ENCODE peak calls at places on chromosomes 16 and 17, in five cellular contexts. N is breast epithelium, Q is omental fat pad, V is AG09319, Y is cardiac fibroblast. S is an unnamed sample.

GRCh38 chr17:71948703-71949422 is 172.0 kb upstream of the SOX9 start:
- DNase-seq in Q (no peak), Y (no peak), V (no peak), N (no peak), S (no peak)

GRCh38 chr17:27296427-27296979 is 2.6 kb downstream of the WSB1 start:
- DNase-seq in V (peak; percentile 25), Q (no peak), Y (peak; percentile 85), N (no peak), S (no peak)

GRCh38 chr17:58617563-58617962 is 74.3 kb downstream of the TEX14 start:
- DNase-seq in N (no peak), Y (no peak), V (no peak), Q (no peak), S (no peak)

GRCh38 chr16:65118866-65119265 is 3.0 kb downstream of the CDH11 start:
- DNase-seq in Y (peak; percentile 31), V (no peak), N (no peak), Q (no peak), S (no peak)

GRCh38 chr16:48409839-48410610 is 24.8 kb upstream of the SIAH1 start:
- DNase-seq in N (no peak), Q (peak; percentile 42), V (peak; percentile 67), Y (peak; percentile 90), S (no peak)

GRCh38 chr17:82372063-82372590 is 562 bp downstream of the UTS2R start:
- DNase-seq in V (no peak), Y (no peak), N (no peak), Q (no peak), S (no peak)

GRCh38 chr16:85213926-85214294 is 101.6 kb upstream of the CIBAR2 start:
- DNase-seq in Q (no peak), V (no peak), N (no peak), Y (no peak), S (no peak)

GRCh38 chr17:62857526-62857925 is 49.4 kb upstream of the MARCHF10 start:
- DNase-seq in N (no peak), Q (no peak), Y (no peak), V (no peak), S (no peak)

GRCh38 chr17:33021731-33022408 is 30.2 kb downstream of the SPACA3 start:
- DNase-seq in Q (no peak), Y (no peak), N (no peak), V (no peak), S (no peak)

GRCh38 chr17:4711671-4712111 is 1.3 kb downstream of the ARRB2 start:
- DNase-seq in Q (no peak), V (no peak), N (no peak), Y (no peak), S (no peak)

GRCh38 chr16:55552621-55553020 is 13.9 kb upstream of the CAPNS2 start:
- DNase-seq in Q (no peak), N (no peak), Y (peak; percentile 83), V (no peak), S (no peak)

GRCh38 chr16:88784074-88784855 is 755 bp downstream of the PIEZO1 start:
- DNase-seq in N (peak; percentile 76), Y (peak; percentile 78), V (no peak), Q (no peak), S (peak; percentile 85)

GRCh38 chr16:19066988-19067348 is 446 bp upstream of the COQ7 start:
- DNase-seq in N (no peak), Y (no peak), V (no peak), Q (no peak), S (no peak)

GRCh38 chr17:2023692-2024571 is 1.2 kb downstream of the RTN4RL1 start:
- DNase-seq in N (peak; percentile 72), Q (no peak), V (no peak), Y (peak; percentile 51), S (peak; percentile 55)

GRCh38 chr17:69592692-69593350 is 178.3 kb downstream of the MAP2K6 start:
- DNase-seq in Y (peak; percentile 82), V (no peak), Q (no peak), N (no peak), S (no peak)

GRCh38 chr17:70336411-70336810 is 167.1 kb downstream of the KCNJ2 start:
- DNase-seq in Y (no peak), V (no peak), N (no peak), Q (no peak), S (no peak)

GRCh38 chr17:35087731-35088646 is 24.5 kb upstream of the RFFL start:
- DNase-seq in Q (no peak), Y (peak; percentile 50), N (peak; percentile 56), V (no peak), S (no peak)

GRCh38 chr16:65884018-65884417 is 482.5 kb upstream of the CDH5 start:
- DNase-seq in N (no peak), V (no peak), Q (no peak), Y (no peak), S (no peak)

GRCh38 chr17:31574458-31574857 is 183.0 kb downstream of the RAB11FIP4 start:
- DNase-seq in V (no peak), Y (no peak), N (no peak), Q (no peak), S (no peak)

GRCh38 chr16:68083861-68084503 is 1.2 kb upstream of the NFATC3 start:
- DNase-seq in Q (no peak), V (no peak), Y (peak; percentile 37), N (no peak), S (no peak)

GRCh38 chr17:80774643-80775281 is 216.9 kb upstream of the CHMP6 start:
- DNase-seq in Y (no peak), Q (no peak), V (no peak), N (no peak), S (no peak)

GRCh38 chr17:61732169-61732568 is 131.2 kb downstream of the BRIP1 start:
- DNase-seq in V (no peak), N (no peak), Q (no peak), Y (no peak), S (no peak)

GRCh38 chr17:22454070-22454999 is 762.0 kb downstream of the KCNJ18 start:
- DNase-seq in N (no peak), Y (no peak), Q (no peak), V (no peak), S (no peak)

GRCh38 chr16:27230562-27230991 is 27.3 kb downstream of the KDM8 start:
- DNase-seq in Q (no peak), Y (no peak), V (no peak), N (no peak), S (no peak)

GRCh38 chr17:31581491-31581890 is 190.0 kb downstream of the RAB11FIP4 start:
- DNase-seq in Q (no peak), V (no peak), N (no peak), Y (peak; percentile 65), S (no peak)

GRCh38 chr17:18016426-18016825 is 22.5 kb downstream of the ATPAF2 start:
- DNase-seq in V (no peak), Y (no peak), Q (no peak), N (no peak), S (no peak)

DNA sequence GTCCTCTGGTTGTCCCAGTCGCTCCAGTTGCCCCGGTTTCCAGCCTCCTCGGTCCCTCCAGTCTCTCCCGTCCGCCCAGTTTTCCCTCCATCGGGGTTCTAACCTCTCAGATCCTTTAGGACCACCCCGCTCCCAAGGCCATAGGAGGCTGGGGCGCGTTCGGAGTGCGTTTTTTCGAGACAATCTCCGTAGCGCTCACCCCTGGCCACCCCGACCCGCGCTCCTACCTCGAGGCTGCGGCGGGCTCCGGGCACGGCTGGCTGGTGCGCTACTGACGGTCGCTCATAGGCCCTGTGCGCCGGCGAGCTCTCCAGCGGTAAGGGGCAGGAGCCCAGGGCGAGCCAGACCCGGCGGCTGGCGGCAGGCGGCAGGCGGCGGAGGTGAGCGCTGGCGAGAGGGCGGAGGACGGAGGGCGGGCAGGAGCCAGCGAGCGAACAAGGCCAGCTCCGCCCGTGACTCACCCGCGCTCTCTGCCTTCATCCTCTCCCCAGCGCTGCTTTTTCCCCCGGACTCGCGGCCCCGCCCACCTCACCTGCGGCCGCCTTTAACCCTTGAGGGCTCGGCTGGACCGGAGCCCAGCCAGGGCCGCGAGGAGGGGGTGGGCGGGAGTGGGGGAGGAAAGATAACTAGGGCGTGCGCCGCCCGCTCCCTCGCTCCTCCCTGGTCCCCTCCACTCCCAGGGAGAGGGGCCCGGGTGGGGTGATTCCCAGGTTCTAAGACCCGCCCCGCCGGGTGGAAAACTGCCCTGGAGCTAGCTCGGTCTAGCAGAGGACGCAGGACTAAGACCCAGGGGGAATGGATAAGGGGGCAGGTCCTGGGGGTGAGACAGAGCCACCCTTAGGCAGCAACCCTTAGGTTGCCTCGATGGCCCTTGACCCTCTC is at the start of gene SP6:
- DNase-seq in N (peak; percentile 85), Q (peak; percentile 34), Y (peak; percentile 56), V (no peak), S (peak; percentile 50)
- TF ChIP-seq CTCF in N (no peak), Q (no peak), Y (no peak), V (no peak), S (no peak)

GRCh38 chr17:39508987-39509386 is 47.7 kb downstream of the CDK12 start:
- DNase-seq in Q (no peak), Y (no peak), N (no peak), V (no peak), S (no peak)

GRCh38 chr17:39513256-39513655 is 52.0 kb downstream of the CDK12 start:
- DNase-seq in N (no peak), Q (no peak), V (no peak), Y (no peak), S (no peak)

GRCh38 chr17:39517224-39517623 is 55.9 kb downstream of the CDK12 start:
- DNase-seq in Y (peak; percentile 86), Q (no peak), V (no peak), N (no peak), S (no peak)

GRCh38 chr17:39513915-39514314 is 52.6 kb downstream of the CDK12 start:
- DNase-seq in V (no peak), Q (no peak), N (no peak), Y (no peak), S (no peak)
- TF ChIP-seq CTCF in V (no peak), Q (no peak), N (no peak), Y (no peak), S (no peak)

DNA sequence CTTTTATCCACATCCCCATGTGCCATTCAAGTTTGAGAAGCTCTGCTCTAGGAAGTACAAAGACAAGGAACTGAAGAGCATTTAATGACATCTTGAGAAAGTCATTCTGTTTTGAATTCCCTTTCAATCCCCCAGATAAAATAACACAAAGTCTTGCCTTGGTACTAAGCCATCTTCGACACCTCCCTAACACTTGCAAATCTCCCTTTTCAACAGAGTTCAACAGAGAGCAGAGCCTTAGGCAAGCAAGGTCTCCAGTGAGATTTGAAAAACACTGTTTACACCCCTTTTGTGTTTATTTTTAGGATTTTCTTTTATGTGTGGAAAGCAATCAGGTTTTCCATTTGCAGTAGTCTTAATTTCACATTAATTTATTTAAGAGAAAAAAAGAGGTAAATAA is 13.6 kb downstream of the TOX3 start:
- DNase-seq in Y (no peak), N (no peak), Q (no peak), V (no peak), S (no peak)
- TF ChIP-seq CTCF in Y (no peak), N (no peak), Q (no peak), V (no peak), S (no peak)

DNA sequence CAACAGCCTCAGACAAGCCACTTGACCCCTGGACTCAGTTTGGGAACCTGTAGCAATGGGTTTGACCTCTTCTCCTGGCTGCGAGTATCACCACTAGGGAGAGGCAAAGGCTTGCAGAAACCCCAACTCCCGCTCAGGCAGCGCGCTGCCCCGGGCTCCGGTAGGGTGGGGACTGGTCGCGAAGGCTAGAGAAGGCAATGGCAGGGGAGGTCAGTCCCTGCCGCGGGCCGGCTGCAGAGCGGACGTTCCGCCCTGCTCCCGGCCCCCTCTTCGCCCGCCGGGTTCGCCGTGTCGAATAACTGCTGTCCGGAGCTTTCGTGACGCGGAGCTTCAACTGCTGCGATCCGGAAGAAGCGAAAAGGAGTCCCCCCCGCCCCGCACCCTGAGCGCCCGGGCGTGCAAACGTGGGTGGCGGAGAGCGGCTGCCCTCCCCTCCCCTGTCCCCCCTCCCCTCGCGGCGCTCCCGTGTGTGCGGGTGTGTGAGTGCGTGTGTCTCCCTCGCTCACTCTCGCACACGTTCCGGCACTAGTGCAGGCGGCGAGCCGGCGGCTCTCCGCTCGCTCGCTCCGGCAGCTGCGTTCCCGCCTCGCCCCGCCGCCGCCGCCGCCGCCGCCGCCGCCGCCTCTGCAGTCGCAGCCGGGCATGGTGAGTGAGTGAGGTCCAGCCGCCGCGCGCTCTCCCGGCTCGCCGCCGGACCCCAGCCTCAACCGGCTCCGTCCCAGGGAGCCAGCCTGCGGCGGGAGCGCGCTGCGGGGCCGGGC is 792 bp upstream of the SHISA6 start:
- DNase-seq in Y (no peak), N (no peak), V (no peak), Q (no peak), S (no peak)
- TF ChIP-seq CTCF in Y (no peak), N (no peak), V (no peak), Q (no peak), S (no peak)